ENCODE peak calls at places on chromosomes 12 and 14, in nine cellular contexts. R is body of pancreas, D is uterus, U is endothelial cell of umbilical vein, F is esophagus muscularis mucosa, B is HepG2, V is gastrocnemius medialis, O is IMR-90, N is Peyer's patch. S is an unnamed sample.

GRCh38 chr12:47943492-47944359 is 19.7 kb upstream of the TMEM106C start:
- DNase-seq in B (peak; percentile 19), R (no peak), U (no peak), O (no peak), V (no peak), F (no peak), D (no peak), N (no peak), S (no peak)

GRCh38 chr12:68565391-68565903 is 45.3 kb upstream of the RAP1B start:
- DNase-seq in V (no peak), R (no peak), N (no peak), D (no peak), B (no peak), O (peak; percentile 88), F (no peak), U (peak; percentile 86), S (no peak)

GRCh38 chr12:48795550-48796455 is 6.9 kb upstream of the ADCY6 start:
- DNase-seq in N (peak; percentile 61), V (peak; percentile 64), D (peak; percentile 77), B (peak; percentile 67), U (peak; percentile 84), O (peak; percentile 75), R (peak; percentile 81), F (no peak), S (peak; percentile 47)

GRCh38 chr14:69980457-69981414 is 101.5 kb downstream of the SMOC1 start:
- DNase-seq in V (no peak), R (peak; percentile 42), D (no peak), N (no peak), B (no peak), O (no peak), U (no peak), F (no peak), S (no peak)

GRCh38 chr14:61891251-61891650 is 129.0 kb downstream of the SNAPC1 start:
- DNase-seq in V (no peak), F (no peak), U (peak; percentile 14), N (no peak), B (no peak), O (peak; percentile 32), D (no peak), R (no peak), S (no peak)

GRCh38 chr12:93376436-93377251 is 1.1 kb upstream of the NUDT4 start:
- DNase-seq in V (peak; percentile 26), D (peak; percentile 28), B (peak; percentile 71), R (peak; percentile 19), F (no peak), O (peak; percentile 60), U (peak; percentile 55), N (no peak), S (no peak)

GRCh38 chr12:109890620-109891019 is 9.5 kb upstream of the TCHP start:
- DNase-seq in V (no peak), N (no peak), O (no peak), D (no peak), U (no peak), R (no peak), B (no peak), F (no peak), S (no peak)

GRCh38 chr12:1911598-1912575 is 6.6 kb downstream of the CACNA2D4 start:
- DNase-seq in U (no peak), D (no peak), F (peak; percentile 89), N (no peak), O (no peak), V (peak; percentile 85), B (no peak), R (no peak), S (no peak)

GRCh38 chr12:92444763-92445162 is 258.0 kb upstream of the PLEKHG7 start:
- DNase-seq in U (no peak), O (no peak), D (no peak), B (no peak), F (no peak), N (peak; percentile 67), R (no peak), V (peak; percentile 23), S (no peak)

GRCh38 chr12:40735551-40736230 is 43.5 kb downstream of the CNTN1 start:
- DNase-seq in U (no peak), F (no peak), B (no peak), O (no peak), N (no peak), V (no peak), D (no peak), R (no peak), S (no peak)

GRCh38 chr14:65346895-65347294 is 65.6 kb upstream of the FUT8 start:
- DNase-seq in B (no peak), R (no peak), O (no peak), U (no peak), D (no peak), N (no peak), V (no peak), F (no peak), S (peak; percentile 45)

GRCh38 chr12:47742253-47742825 is 16.3 kb downstream of the RAPGEF3 start:
- DNase-seq in V (no peak), U (peak; percentile 51), D (peak; percentile 65), B (peak; percentile 19), N (peak; percentile 73), R (peak; percentile 52), F (no peak), O (no peak), S (no peak)

GRCh38 chr12:26113853-26114719 is 10.8 kb downstream of the BHLHE41 start:
- DNase-seq in D (peak; percentile 98), V (peak; percentile 98), B (peak; percentile 88), U (peak; percentile 95), N (peak; percentile 84), R (peak; percentile 97), O (peak; percentile 82), F (peak; percentile 98), S (peak; percentile 97)

GRCh38 chr14:76227450-76228050 is 75.8 kb downstream of the GPATCH2L start:
- DNase-seq in O (peak; percentile 90), D (no peak), V (no peak), B (no peak), R (no peak), U (no peak), N (no peak), F (no peak), S (no peak)

GRCh38 chr12:30169839-30170591 is 386.3 kb upstream of the TMTC1 start:
- DNase-seq in N (no peak), U (no peak), F (no peak), D (no peak), R (no peak), B (no peak), V (no peak), O (no peak), S (no peak)

GRCh38 chr12:43737646-43738045 is 20.9 kb downstream of the PUS7L start:
- DNase-seq in V (no peak), N (no peak), R (no peak), O (peak; percentile 85), U (no peak), B (no peak), F (no peak), D (no peak), S (no peak)

GRCh38 chr12:122458105-122459035 is 35.9 kb upstream of the CLIP1 start:
- DNase-seq in O (no peak), V (no peak), D (no peak), N (no peak), R (peak; percentile 27), B (peak; percentile 45), F (no peak), U (no peak), S (peak; percentile 9)

GRCh38 chr14:89327771-89328212 is 89.2 kb downstream of the FOXN3 start:
- DNase-seq in V (no peak), R (no peak), F (no peak), B (no peak), U (no peak), D (no peak), O (peak; percentile 71), N (no peak), S (no peak)

GRCh38 chr14:77151245-77151644 is 9.7 kb upstream of the ZDHHC22 start:
- DNase-seq in F (no peak), R (no peak), U (peak; percentile 34), B (no peak), D (no peak), O (no peak), N (no peak), V (no peak), S (no peak)

GRCh38 chr14:96410119-96410518 is 18.2 kb downstream of the AK7 start:
- DNase-seq in N (no peak), O (no peak), R (no peak), D (no peak), B (peak; percentile 8), U (no peak), F (peak; percentile 68), V (no peak), S (no peak)

DNA sequence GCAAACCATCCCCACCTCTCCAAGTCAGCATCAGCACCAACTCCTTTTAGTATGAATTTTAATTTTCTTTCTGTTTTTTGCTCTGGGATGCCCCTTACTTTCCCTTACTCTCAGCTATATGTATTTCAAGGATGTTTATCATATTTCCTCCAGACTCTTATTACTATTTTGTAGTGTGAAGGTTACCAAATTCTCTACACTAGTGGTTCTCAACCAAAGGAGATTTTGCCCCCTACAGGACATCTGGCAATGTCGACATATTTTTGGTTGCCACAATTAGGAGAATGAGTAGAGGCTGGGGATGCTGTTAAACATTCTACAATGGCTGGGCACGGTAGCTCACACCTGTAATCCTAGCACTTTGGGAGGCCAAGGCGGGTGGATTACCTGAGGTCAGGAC is 29.1 kb upstream of the SOS2 start:
- DNase-seq in U (peak; percentile 37), V (no peak), R (no peak), O (peak; percentile 52), B (peak; percentile 23), F (no peak), N (no peak), D (no peak), S (no peak)
- TF ChIP-seq CTCF in U (peak; percentile 39), V (no peak), R (peak; percentile 23), O (peak; percentile 57), B (peak; percentile 61), F (peak; percentile 36), N (peak; percentile 37), D (no peak), S (peak; percentile 44)

DNA sequence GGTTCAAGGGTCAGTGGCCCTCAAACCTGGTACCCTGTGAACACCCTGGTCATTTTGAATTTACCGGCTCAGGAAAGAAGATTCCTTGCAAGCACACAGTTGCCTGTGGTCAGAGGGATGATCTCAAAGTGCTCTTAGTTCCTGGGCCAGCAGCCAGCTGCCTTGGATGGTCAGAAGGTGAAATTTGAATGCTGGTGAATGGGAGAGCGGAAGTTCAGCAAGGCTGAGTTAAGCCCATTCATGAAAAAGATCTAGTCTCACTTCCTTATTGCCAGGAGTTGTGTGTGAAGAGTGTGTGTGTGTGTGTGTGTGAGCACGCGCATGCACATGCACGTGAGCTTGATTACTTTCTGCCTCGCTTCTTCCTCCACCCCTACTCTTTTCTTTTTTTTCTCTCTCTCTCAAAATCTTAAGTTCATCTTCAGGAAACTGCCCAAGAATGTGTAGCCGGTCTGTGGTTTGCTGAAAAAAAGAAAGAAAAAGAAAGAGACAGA is 155.5 kb upstream of the CCND2 start:
- DNase-seq in U (no peak), R (no peak), O (peak; percentile 64), D (peak; percentile 21), V (peak; percentile 26), N (peak; percentile 61), B (no peak), F (peak; percentile 90), S (no peak)
- TF ChIP-seq POLR2A in U (no peak), R (no peak), O (no peak), D (no peak), V (no peak), N (no peak), B (no peak), F (no peak), S (no peak)

GRCh38 chr12:119181202-119181601 is 2.5 kb downstream of the HSPB8 start:
- DNase-seq in N (no peak), R (no peak), O (no peak), U (no peak), F (no peak), D (no peak), B (no peak), V (no peak), S (no peak)
- H3K27ac ChIP-seq in N (peak overlapping the region; percentile 78), R (no peak overlapping the region), O (no peak overlapping the region), U (peak overlapping the region; percentile 76), F (peak overlapping the region; percentile 98), D (peak overlapping the region; percentile 82), B (no peak overlapping the region), V (peak overlapping the region; percentile 100), S (no peak overlapping the region)

GRCh38 chr14:102768223-102769048 is 8.8 kb upstream of the TRAF3 start:
- DNase-seq in U (no peak), O (no peak), R (no peak), V (no peak), N (peak; percentile 74), F (no peak), D (no peak), B (no peak), S (no peak)
- TF ChIP-seq CTCF in U (no peak), O (no peak), R (no peak), V (no peak), N (no peak), F (no peak), D (no peak), B (no peak), S (no peak)

S was measured in right lobe of liver.